ENCODE peak calls at places on chromosomes 5 and 9, in five cellular contexts. Q is activated CD4-positive, alpha-beta T cell treated with anti-CD3 and anti-CD28 coated beads, Interleukin-2, amount 50 U/mL, for 1 hour; M is B cell; K is memory B cell; I is activated T-cell treated with anti-CD3 and anti-CD28 coated beads, Interleukin-2, amount 50 U/mL, for 72 hours. S is an unnamed sample.
A peak's percentile ranks its signal among the peaks of the same experiment; 100 is the strongest.

GRCh38 chr9:131528186-131528585 is 2.9 kb downstream of the UCK1 start:
- DNase-seq in M (no peak), K (no peak), I (no peak), Q (no peak), S (no peak)

GRCh38 chr9:124139001-124139400 is 118.7 kb upstream of the NEK6 start:
- DNase-seq in Q (no peak), I (no peak), K (no peak), M (no peak), S (no peak)

GRCh38 chr5:1519631-1520141 is 4.1 kb downstream of the LPCAT1 start:
- DNase-seq in I (no peak), K (no peak), M (no peak), Q (no peak), S (no peak)

GRCh38 chr5:115243412-115243811 is 19.3 kb downstream of the PGGT1B start:
- DNase-seq in I (no peak), Q (no peak), M (no peak), K (no peak), S (no peak)

GRCh38 chr9:122832194-122832593 is 3.8 kb upstream of the PDCL start:
- DNase-seq in Q (no peak), M (no peak), K (no peak), I (no peak), S (no peak)

GRCh38 chr9:17807670-17808282 is 228.9 kb downstream of the SH3GL2 start:
- DNase-seq in Q (no peak), I (no peak), M (no peak), K (no peak), S (no peak)

GRCh38 chr5:2832394-2832793 is 80.9 kb upstream of the IRX2 start:
- DNase-seq in M (no peak), Q (no peak), K (no peak), I (no peak), S (no peak)

GRCh38 chr5:36722913-36723312 is 116.5 kb downstream of the SLC1A3 start:
- DNase-seq in Q (no peak), K (peak; percentile 16), I (no peak), M (peak; percentile 59), S (no peak)

GRCh38 chr5:80189201-80189600 is 66.6 kb downstream of the SERINC5 start:
- DNase-seq in I (no peak), M (no peak), Q (no peak), K (no peak), S (no peak)

GRCh38 chr9:33106827-33107621 is 30.6 kb upstream of the SMU1 start:
- DNase-seq in I (no peak), Q (no peak), M (no peak), K (no peak), S (no peak)

GRCh38 chr9:68808481-68808880 is 103.4 kb downstream of the PIP5K1B start:
- DNase-seq in I (no peak), M (no peak), K (no peak), Q (no peak), S (no peak)

GRCh38 chr9:112233769-112234168 is 58.7 kb upstream of the SUSD1 start:
- DNase-seq in M (no peak), I (no peak), Q (no peak), K (no peak), S (no peak)

GRCh38 chr9:13146838-13147237 is 132.7 kb downstream of the MPDZ start:
- DNase-seq in Q (no peak), I (no peak), K (no peak), M (no peak), S (no peak)

GRCh38 chr9:136400038-136400834 is at the start of gene SNAPC4:
- DNase-seq in K (peak; percentile 88), Q (peak; percentile 83), M (peak; percentile 96), I (peak; percentile 89), S (peak; percentile 88)

GRCh38 chr9:121350993-121351561 is 19.0 kb downstream of the STOM start:
- DNase-seq in I (no peak), Q (no peak), M (no peak), K (no peak), S (no peak)

GRCh38 chr9:115849679-115850412 is 303.7 kb upstream of the PAPPA start:
- DNase-seq in Q (no peak), K (no peak), M (no peak), I (no peak), S (no peak)

GRCh38 chr5:73263001-73263710 is 90.2 kb downstream of the TMEM174 start:
- DNase-seq in I (no peak), Q (no peak), M (no peak), K (no peak), S (no peak)

GRCh38 chr9:123248630-123249029 is 19.8 kb downstream of the STRBP start:
- DNase-seq in K (no peak), M (no peak), Q (no peak), I (no peak), S (no peak)

GRCh38 chr9:107227696-107228258 is 55.3 kb upstream of the RAD23B start:
- DNase-seq in I (no peak), M (no peak), K (no peak), Q (no peak), S (no peak)

GRCh38 chr9:9004844-9005243 is 1205.3 kb upstream of the DMAC1 start:
- DNase-seq in Q (no peak), M (no peak), I (no peak), K (no peak), S (no peak)

GRCh38 chr9:128495804-128496417 is 8.6 kb upstream of the GLE1 start:
- DNase-seq in M (no peak), K (no peak), I (no peak), Q (no peak), S (no peak)

GRCh38 chr5:142441638-142442037 is 116.8 kb upstream of the SPRY4 start:
- DNase-seq in Q (no peak), I (no peak), K (no peak), M (no peak), S (no peak)